ENCODE peak calls at places on chromosomes 1 and 21, in seven cellular contexts. E is colonic mucosa, Z is hepatocyte, R is neuronal stem cell, W is right lobe of liver, A is tibial artery, J is WERI-Rb-1. H is an unnamed sample.
A peak's percentile ranks its signal among the peaks of the same experiment; 100 is the strongest.

GRCh38 chr1:178337091-178337726 is 159.6 kb downstream of the CLEC20A start:
- DNase-seq in J (no peak), R (no peak), E (no peak), A (no peak), Z (no peak), W (no peak), H (no peak)

GRCh38 chr1:32327204-32327603 is 8.8 kb downstream of the MARCKSL1 start:
- DNase-seq in Z (no peak), W (no peak), E (no peak), R (no peak), J (no peak), A (no peak), H (no peak)

GRCh38 chr21:21163904-21164303 is 165.7 kb downstream of the NCAM2 start:
- DNase-seq in J (peak; percentile 41), Z (peak; percentile 81), W (no peak), E (peak; percentile 24), A (no peak), R (peak; percentile 31), H (no peak)

GRCh38 chr1:25484096-25484495 is 53.4 kb downstream of the MACO1 start:
- DNase-seq in E (peak; percentile 42), R (no peak), W (peak; percentile 83), A (peak; percentile 72), J (no peak), Z (no peak), H (peak; percentile 77)

GRCh38 chr1:55062801-55063561 is 23.6 kb downstream of the PCSK9 start:
- DNase-seq in A (no peak), E (no peak), Z (no peak), W (no peak), R (no peak), J (no peak), H (no peak)

GRCh38 chr1:202835548-202836072 is 24.9 kb downstream of the PCAT6 start:
- DNase-seq in J (no peak), W (no peak), R (no peak), Z (no peak), A (no peak), E (no peak), H (no peak)

GRCh38 chr1:238783633-238784032 is 602.7 kb upstream of the CHRM3 start:
- DNase-seq in A (no peak), J (no peak), R (no peak), W (no peak), Z (no peak), E (no peak), H (no peak)

GRCh38 chr1:116510361-116510760 is 60.5 kb downstream of the CD58 start:
- DNase-seq in E (no peak), J (no peak), W (no peak), A (no peak), Z (no peak), R (no peak), H (no peak)

GRCh38 chr1:1906185-1907097 is 8.6 kb upstream of the CALML6 start:
- DNase-seq in A (peak; percentile 91), W (peak; percentile 92), E (peak; percentile 89), J (peak; percentile 88), R (peak; percentile 75), Z (peak; percentile 92), H (peak; percentile 88)

GRCh38 chr1:240385551-240385950 is 226.4 kb downstream of the GREM2 start:
- DNase-seq in W (no peak), E (no peak), R (no peak), J (no peak), A (no peak), Z (no peak), H (no peak)

GRCh38 chr21:38831526-38832467 is 26.1 kb downstream of the ETS2 start:
- DNase-seq in J (no peak), R (no peak), W (no peak), E (peak; percentile 77), Z (peak; percentile 89), A (peak; percentile 91), H (peak; percentile 48)

GRCh38 chr21:31326478-31327247 is 17.4 kb downstream of the TIAM1 start:
- DNase-seq in J (no peak), E (no peak), R (no peak), W (no peak), A (no peak), Z (no peak), H (no peak)

DNA sequence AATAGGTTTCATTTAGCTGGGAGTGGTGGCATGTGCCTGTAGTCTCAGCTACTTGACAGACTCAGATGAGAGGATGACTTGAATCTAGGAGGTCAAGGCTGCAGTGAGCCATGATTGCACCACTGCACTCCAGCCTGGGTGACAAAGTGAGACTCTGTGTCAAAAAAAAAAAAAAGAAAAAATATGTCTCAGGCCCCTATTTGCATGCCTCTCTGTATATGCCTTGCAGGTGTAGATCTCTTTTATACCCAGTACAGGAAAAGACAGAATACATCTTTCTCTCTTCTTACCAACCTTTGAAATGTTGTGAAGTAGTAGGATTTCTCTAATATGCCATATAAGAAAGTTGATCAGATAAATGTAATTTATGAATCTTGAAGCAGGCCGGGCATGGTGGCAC is 6.4 kb downstream of the CNR2 start:
- DNase-seq in E (no peak), J (no peak), Z (no peak), W (no peak), R (no peak), A (no peak), H (no peak)
- H3K27ac ChIP-seq in E (no peak overlapping the region), J (no peak overlapping the region), Z (no peak overlapping the region), W (no peak overlapping the region), R (no peak overlapping the region), A (no peak overlapping the region), H (no peak overlapping the region)

GRCh38 chr1:3506041-3506440 is 51.6 kb downstream of the ARHGEF16 start:
- DNase-seq in E (no peak), W (no peak), Z (no peak), J (no peak), R (no peak), A (no peak), H (no peak)

GRCh38 chr1:3507636-3508275 is 53.3 kb downstream of the ARHGEF16 start:
- DNase-seq in R (no peak), Z (no peak), J (no peak), E (no peak), W (no peak), A (no peak), H (no peak)

GRCh38 chr1:3508757-3509415 is 54.4 kb downstream of the ARHGEF16 start:
- DNase-seq in R (no peak), W (no peak), E (no peak), Z (no peak), A (no peak), J (no peak), H (no peak)

GRCh38 chr1:3505161-3505560 is 50.7 kb downstream of the ARHGEF16 start:
- DNase-seq in A (no peak), W (no peak), Z (no peak), J (no peak), R (no peak), E (no peak), H (no peak)

GRCh38 chr1:3506943-3507342 is 52.5 kb downstream of the ARHGEF16 start:
- DNase-seq in A (no peak), E (no peak), Z (no peak), W (no peak), R (no peak), J (no peak), H (no peak)
- H3K36me3 ChIP-seq in A (peaks cover 48% of the 10 kb centered on the region), E (no peaks in the 10 kb centered on the region), Z (no peaks in the 10 kb centered on the region), W (no peaks in the 10 kb centered on the region), R (no peaks in the 10 kb centered on the region), J (no peaks in the 10 kb centered on the region), H (no peaks in the 10 kb centered on the region)

GRCh38 chr1:168803696-168804510 is 74.9 kb upstream of the DPT start:
- DNase-seq in A (no peak), W (no peak), Z (peak; percentile 21), E (peak; percentile 40), J (no peak), R (peak; percentile 53), H (no peak)
- H3K27me3 ChIP-seq in A (no peaks in the 10 kb centered on the region), W (no peaks in the 10 kb centered on the region), Z (no peaks in the 10 kb centered on the region), E (no peaks in the 10 kb centered on the region), J (no peaks in the 10 kb centered on the region), R (no peaks in the 10 kb centered on the region), H (no peaks in the 10 kb centered on the region)

DNA sequence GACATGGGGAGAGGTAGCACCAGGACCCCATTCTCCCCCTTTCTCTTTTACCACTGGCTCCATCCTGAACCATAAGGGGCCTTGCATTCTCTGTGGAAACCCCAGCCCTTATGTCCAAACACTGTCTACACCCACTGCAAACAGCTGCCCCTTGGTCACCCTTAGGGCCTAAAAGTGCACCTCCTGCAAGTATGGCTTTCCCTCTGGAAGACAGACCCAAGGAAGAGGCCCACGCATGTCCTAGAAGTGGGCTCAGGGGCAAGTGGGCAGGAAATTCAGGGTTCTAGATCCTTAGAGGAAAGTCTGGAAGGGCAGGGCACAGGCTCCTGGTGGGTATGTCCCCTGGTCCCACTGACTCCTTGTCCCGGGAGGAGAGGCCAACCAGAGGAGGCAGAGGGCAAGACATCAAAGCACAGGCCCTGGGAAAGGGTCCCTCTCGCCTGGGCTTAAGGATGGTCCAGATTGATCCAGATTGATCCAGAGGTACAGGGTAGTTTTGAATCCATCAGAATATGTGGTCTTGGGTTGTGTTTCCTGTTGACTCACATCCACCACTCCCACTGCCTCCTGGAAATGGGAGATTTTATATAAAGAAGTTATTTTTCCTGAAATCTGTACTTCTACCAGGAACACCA is 150.9 kb downstream of the GRIK3 start:
- DNase-seq in A (peak; percentile 39), R (no peak), Z (no peak), W (no peak), J (no peak), E (peak; percentile 5), H (no peak)
- H3K27ac ChIP-seq in A (no peak overlapping the region), R (no peak overlapping the region), Z (no peak overlapping the region), W (no peak overlapping the region), J (no peak overlapping the region), E (no peak overlapping the region), H (no peak overlapping the region)

GRCh38 chr1:24236170-24237045 is 49.3 kb upstream of the IFNLR1 start:
- DNase-seq in Z (peak; percentile 49), E (no peak), W (no peak), R (no peak), J (no peak), A (no peak), H (no peak)

GRCh38 chr1:24233684-24234600 is 46.9 kb upstream of the IFNLR1 start:
- DNase-seq in E (no peak), J (no peak), Z (no peak), R (no peak), A (no peak), W (no peak), H (no peak)

GRCh38 chr1:24237750-24238149 is 50.7 kb upstream of the IFNLR1 start:
- DNase-seq in R (no peak), Z (no peak), J (no peak), A (no peak), W (no peak), E (no peak), H (no peak)

GRCh38 chr1:24231701-24232100 is 44.6 kb upstream of the IFNLR1 start:
- DNase-seq in A (no peak), Z (no peak), W (no peak), J (no peak), R (no peak), E (no peak), H (no peak)

DNA sequence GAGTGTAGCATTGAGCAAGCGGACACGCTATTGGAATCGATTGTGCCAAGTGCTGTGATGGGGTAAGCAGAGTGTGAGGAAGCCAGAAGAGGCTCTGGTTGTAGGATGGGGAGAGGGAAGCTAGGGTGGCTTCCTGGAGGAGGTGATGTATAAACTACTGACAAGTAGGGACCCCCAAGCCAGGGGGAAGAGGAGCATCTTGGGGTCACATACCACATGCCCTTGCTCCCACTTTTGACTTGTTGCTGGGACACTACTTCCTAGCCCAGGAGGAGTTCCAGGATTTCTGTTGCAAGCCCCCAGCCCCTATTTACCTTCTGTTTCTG is 49.9 kb upstream of the IFNLR1 start:
- DNase-seq in R (no peak), A (no peak), J (no peak), Z (no peak), W (no peak), E (no peak), H (no peak)
- H3K36me3 ChIP-seq in R (no peaks in the 10 kb centered on the region), A (no peaks in the 10 kb centered on the region), J (no peaks in the 10 kb centered on the region), Z (no peaks in the 10 kb centered on the region), W (no peaks in the 10 kb centered on the region), E (no peaks in the 10 kb centered on the region), H (no peaks in the 10 kb centered on the region)

GRCh38 chr1:119005870-119006405 is 17.8 kb upstream of the TBX15 start:
- DNase-seq in R (peak; percentile 14), J (no peak), A (no peak), W (no peak), E (no peak), Z (no peak), H (no peak)
- H3K27me3 ChIP-seq in R (peaks cover 100% of the 10 kb centered on the region), J (peaks cover 29% of the 10 kb centered on the region), A (peaks cover 4% of the 10 kb centered on the region), W (peaks cover 12% of the 10 kb centered on the region), E (peaks cover 60% of the 10 kb centered on the region), Z (peaks cover 87% of the 10 kb centered on the region), H (peaks cover 96% of the 10 kb centered on the region)

H was measured in left ventricle myocardium inferior.